ENCODE peak calls at places on chromosomes 12 and 14, in ten cellular contexts. One of them, this sample, is unnamed.

GRCh38 chr12:122063691-122064033 is 14.9 kb upstream of the MLXIP start:
- DNase-seq in osteoblast: no peak
- DNase-seq in T-helper 2 cell: no peak
- DNase-seq in WTC11: no peak
- DNase-seq in ACHN: no peak
- DNase-seq in memory B cell: no peak
- DNase-seq in AG20443: no peak
- DNase-seq in psoas muscle: no peak
- DNase-seq in PC-3: no peak
- DNase-seq in NCI-H1092 treated with DMSO at 0.1 percent for 48 hours: peak; percentile 22
- DNase-seq in this sample: no peak

GRCh38 chr14:85087201-85087600 is 442.7 kb upstream of the FLRT2 start:
- DNase-seq in memory B cell: no peak
- DNase-seq in osteoblast: no peak
- DNase-seq in ACHN: no peak
- DNase-seq in WTC11: no peak
- DNase-seq in T-helper 2 cell: no peak
- DNase-seq in PC-3: peak; percentile 41
- DNase-seq in psoas muscle: no peak
- DNase-seq in NCI-H1092 treated with DMSO at 0.1 percent for 48 hours: no peak
- DNase-seq in AG20443: peak; percentile 11
- DNase-seq in this sample: no peak

GRCh38 chr12:114841557-114842251 is 157.7 kb upstream of the TBX3 start:
- DNase-seq in memory B cell: no peak
- DNase-seq in WTC11: no peak
- DNase-seq in T-helper 2 cell: no peak
- DNase-seq in PC-3: peak; percentile 46
- DNase-seq in psoas muscle: no peak
- DNase-seq in AG20443: no peak
- DNase-seq in NCI-H1092 treated with DMSO at 0.1 percent for 48 hours: no peak
- DNase-seq in osteoblast: no peak
- DNase-seq in ACHN: no peak
- DNase-seq in this sample: no peak

GRCh38 chr12:20063116-20063515 is 305.2 kb upstream of the PDE3A start:
- DNase-seq in ACHN: no peak
- DNase-seq in WTC11: no peak
- DNase-seq in T-helper 2 cell: no peak
- DNase-seq in PC-3: no peak
- DNase-seq in osteoblast: peak; percentile 47
- DNase-seq in memory B cell: no peak
- DNase-seq in AG20443: no peak
- DNase-seq in NCI-H1092 treated with DMSO at 0.1 percent for 48 hours: no peak
- DNase-seq in psoas muscle: no peak
- DNase-seq in this sample: no peak

GRCh38 chr12:50201987-50202521 is 34.9 kb upstream of the CERS5 start:
- DNase-seq in osteoblast: peak; percentile 66
- DNase-seq in PC-3: peak; percentile 97
- DNase-seq in AG20443: peak; percentile 29
- DNase-seq in memory B cell: no peak
- DNase-seq in WTC11: no peak
- DNase-seq in ACHN: peak; percentile 50
- DNase-seq in T-helper 2 cell: no peak
- DNase-seq in NCI-H1092 treated with DMSO at 0.1 percent for 48 hours: no peak
- DNase-seq in psoas muscle: no peak
- DNase-seq in this sample: no peak

GRCh38 chr12:120234643-120235368 is 30.7 kb downstream of the PXN start:
- DNase-seq in osteoblast: peak; percentile 95
- DNase-seq in PC-3: peak; percentile 99
- DNase-seq in ACHN: peak; percentile 99
- DNase-seq in memory B cell: no peak
- DNase-seq in WTC11: peak; percentile 36
- DNase-seq in AG20443: peak; percentile 86
- DNase-seq in T-helper 2 cell: no peak
- DNase-seq in psoas muscle: peak; percentile 91
- DNase-seq in NCI-H1092 treated with DMSO at 0.1 percent for 48 hours: peak; percentile 50
- DNase-seq in this sample: no peak

GRCh38 chr14:80621701-80622100 is 319.8 kb downstream of the CEP128 start:
- DNase-seq in osteoblast: no peak
- DNase-seq in T-helper 2 cell: no peak
- DNase-seq in AG20443: peak; percentile 27
- DNase-seq in PC-3: peak; percentile 84
- DNase-seq in NCI-H1092 treated with DMSO at 0.1 percent for 48 hours: no peak
- DNase-seq in psoas muscle: no peak
- DNase-seq in WTC11: no peak
- DNase-seq in ACHN: no peak
- DNase-seq in memory B cell: no peak
- DNase-seq in this sample: no peak

GRCh38 chr12:68794653-68795253 is 13.2 kb upstream of the MDM2 start:
- DNase-seq in memory B cell: no peak
- DNase-seq in PC-3: peak; percentile 80
- DNase-seq in psoas muscle: no peak
- DNase-seq in T-helper 2 cell: no peak
- DNase-seq in WTC11: no peak
- DNase-seq in NCI-H1092 treated with DMSO at 0.1 percent for 48 hours: no peak
- DNase-seq in osteoblast: no peak
- DNase-seq in AG20443: no peak
- DNase-seq in ACHN: peak; percentile 24
- DNase-seq in this sample: no peak

GRCh38 chr14:20048202-20048601 is 11.6 kb upstream of the OR4L1 start:
- DNase-seq in memory B cell: no peak
- DNase-seq in psoas muscle: no peak
- DNase-seq in WTC11: no peak
- DNase-seq in T-helper 2 cell: no peak
- DNase-seq in ACHN: no peak
- DNase-seq in NCI-H1092 treated with DMSO at 0.1 percent for 48 hours: no peak
- DNase-seq in PC-3: no peak
- DNase-seq in AG20443: no peak
- DNase-seq in osteoblast: no peak
- DNase-seq in this sample: no peak

GRCh38 chr12:68286396-68286795 is 33.0 kb upstream of the IL22 start:
- DNase-seq in PC-3: no peak
- DNase-seq in osteoblast: no peak
- DNase-seq in NCI-H1092 treated with DMSO at 0.1 percent for 48 hours: no peak
- DNase-seq in memory B cell: no peak
- DNase-seq in WTC11: no peak
- DNase-seq in T-helper 2 cell: no peak
- DNase-seq in AG20443: no peak
- DNase-seq in ACHN: no peak
- DNase-seq in psoas muscle: no peak
- DNase-seq in this sample: no peak

GRCh38 chr14:24372701-24373416 is 4.9 kb downstream of the NFATC4 start:
- DNase-seq in NCI-H1092 treated with DMSO at 0.1 percent for 48 hours: no peak
- DNase-seq in T-helper 2 cell: no peak
- DNase-seq in memory B cell: no peak
- DNase-seq in ACHN: no peak
- DNase-seq in WTC11: no peak
- DNase-seq in PC-3: no peak
- DNase-seq in osteoblast: peak; percentile 87
- DNase-seq in AG20443: no peak
- DNase-seq in psoas muscle: peak; percentile 43
- DNase-seq in this sample: no peak

GRCh38 chr12:105995986-105996385 is 142.8 kb downstream of the NUAK1 start:
- DNase-seq in NCI-H1092 treated with DMSO at 0.1 percent for 48 hours: no peak
- DNase-seq in memory B cell: no peak
- DNase-seq in psoas muscle: no peak
- DNase-seq in AG20443: peak; percentile 31
- DNase-seq in osteoblast: no peak
- DNase-seq in WTC11: no peak
- DNase-seq in PC-3: no peak
- DNase-seq in T-helper 2 cell: no peak
- DNase-seq in ACHN: no peak
- DNase-seq in this sample: no peak

GRCh38 chr14:91374897-91375747 is 42.5 kb downstream of the CCDC88C start:
- DNase-seq in ACHN: no peak
- DNase-seq in T-helper 2 cell: peak; percentile 71
- DNase-seq in psoas muscle: no peak
- DNase-seq in memory B cell: no peak
- DNase-seq in osteoblast: no peak
- DNase-seq in NCI-H1092 treated with DMSO at 0.1 percent for 48 hours: peak; percentile 94
- DNase-seq in WTC11: no peak
- DNase-seq in AG20443: no peak
- DNase-seq in PC-3: no peak
- DNase-seq in this sample: no peak

GRCh38 chr12:100253437-100253836 is 13.4 kb downstream of the DEPDC4 start:
- DNase-seq in psoas muscle: no peak
- DNase-seq in ACHN: no peak
- DNase-seq in PC-3: no peak
- DNase-seq in memory B cell: no peak
- DNase-seq in NCI-H1092 treated with DMSO at 0.1 percent for 48 hours: no peak
- DNase-seq in T-helper 2 cell: no peak
- DNase-seq in AG20443: no peak
- DNase-seq in WTC11: no peak
- DNase-seq in osteoblast: no peak
- DNase-seq in this sample: no peak

GRCh38 chr12:114809132-114809531 is 125.2 kb upstream of the TBX3 start:
- DNase-seq in NCI-H1092 treated with DMSO at 0.1 percent for 48 hours: no peak
- DNase-seq in psoas muscle: no peak
- DNase-seq in WTC11: no peak
- DNase-seq in PC-3: no peak
- DNase-seq in AG20443: no peak
- DNase-seq in memory B cell: no peak
- DNase-seq in osteoblast: no peak
- DNase-seq in ACHN: no peak
- DNase-seq in T-helper 2 cell: no peak
- DNase-seq in this sample: no peak

GRCh38 chr12:112146123-112146522 is 20.8 kb downstream of the TRAFD1 start:
- DNase-seq in AG20443: no peak
- DNase-seq in PC-3: no peak
- DNase-seq in psoas muscle: no peak
- DNase-seq in NCI-H1092 treated with DMSO at 0.1 percent for 48 hours: no peak
- DNase-seq in memory B cell: no peak
- DNase-seq in ACHN: no peak
- DNase-seq in WTC11: no peak
- DNase-seq in osteoblast: no peak
- DNase-seq in T-helper 2 cell: no peak
- DNase-seq in this sample: no peak

GRCh38 chr12:101044512-101045074 is 165.4 kb downstream of the SLC5A8 start:
- DNase-seq in NCI-H1092 treated with DMSO at 0.1 percent for 48 hours: no peak
- DNase-seq in osteoblast: no peak
- DNase-seq in T-helper 2 cell: no peak
- DNase-seq in WTC11: no peak
- DNase-seq in ACHN: no peak
- DNase-seq in psoas muscle: no peak
- DNase-seq in PC-3: no peak
- DNase-seq in memory B cell: no peak
- DNase-seq in AG20443: no peak
- DNase-seq in this sample: no peak

GRCh38 chr14:98871796-98872195 is 400.2 kb downstream of the BCL11B start:
- DNase-seq in memory B cell: no peak
- DNase-seq in T-helper 2 cell: no peak
- DNase-seq in NCI-H1092 treated with DMSO at 0.1 percent for 48 hours: no peak
- DNase-seq in ACHN: no peak
- DNase-seq in osteoblast: no peak
- DNase-seq in WTC11: no peak
- DNase-seq in AG20443: no peak
- DNase-seq in PC-3: no peak
- DNase-seq in psoas muscle: no peak
- DNase-seq in this sample: no peak

GRCh38 chr12:49903700-49904423 is at the start of gene FAIM2:
- DNase-seq in NCI-H1092 treated with DMSO at 0.1 percent for 48 hours: peak; percentile 66
- DNase-seq in psoas muscle: peak; percentile 68
- DNase-seq in osteoblast: peak; percentile 97
- DNase-seq in PC-3: no peak
- DNase-seq in T-helper 2 cell: peak; percentile 59
- DNase-seq in AG20443: peak; percentile 86
- DNase-seq in memory B cell: no peak
- DNase-seq in ACHN: no peak
- DNase-seq in WTC11: peak; percentile 54
- DNase-seq in this sample: peak; percentile 21

GRCh38 chr12:26271024-26271423 is 75.7 kb downstream of the SSPN start:
- DNase-seq in psoas muscle: no peak
- DNase-seq in NCI-H1092 treated with DMSO at 0.1 percent for 48 hours: no peak
- DNase-seq in T-helper 2 cell: no peak
- DNase-seq in WTC11: no peak
- DNase-seq in memory B cell: no peak
- DNase-seq in AG20443: no peak
- DNase-seq in ACHN: no peak
- DNase-seq in PC-3: no peak
- DNase-seq in osteoblast: no peak
- DNase-seq in this sample: no peak

GRCh38 chr12:71472441-71472911 is 32.9 kb downstream of the LGR5 start:
- DNase-seq in osteoblast: no peak
- DNase-seq in WTC11: no peak
- DNase-seq in memory B cell: no peak
- DNase-seq in psoas muscle: no peak
- DNase-seq in NCI-H1092 treated with DMSO at 0.1 percent for 48 hours: no peak
- DNase-seq in PC-3: no peak
- DNase-seq in T-helper 2 cell: no peak
- DNase-seq in AG20443: peak; percentile 14
- DNase-seq in ACHN: no peak
- DNase-seq in this sample: no peak

GRCh38 chr12:105538880-105539279 is 208.4 kb downstream of the C12orf75 start:
- DNase-seq in psoas muscle: no peak
- DNase-seq in PC-3: no peak
- DNase-seq in ACHN: no peak
- DNase-seq in WTC11: no peak
- DNase-seq in osteoblast: no peak
- DNase-seq in NCI-H1092 treated with DMSO at 0.1 percent for 48 hours: no peak
- DNase-seq in AG20443: peak; percentile 78
- DNase-seq in memory B cell: no peak
- DNase-seq in T-helper 2 cell: no peak
- DNase-seq in this sample: no peak

GRCh38 chr14:47365248-47365647 is 310.2 kb downstream of the MDGA2 start:
- DNase-seq in T-helper 2 cell: no peak
- DNase-seq in NCI-H1092 treated with DMSO at 0.1 percent for 48 hours: no peak
- DNase-seq in psoas muscle: no peak
- DNase-seq in AG20443: no peak
- DNase-seq in memory B cell: no peak
- DNase-seq in WTC11: no peak
- DNase-seq in osteoblast: no peak
- DNase-seq in ACHN: no peak
- DNase-seq in PC-3: no peak
- DNase-seq in this sample: no peak

GRCh38 chr12:26938660-26939185 is 453 bp downstream of the FGFR1OP2 start:
- DNase-seq in ACHN: no peak
- DNase-seq in WTC11: no peak
- DNase-seq in psoas muscle: no peak
- DNase-seq in osteoblast: peak; percentile 44
- DNase-seq in AG20443: peak; percentile 44
- DNase-seq in NCI-H1092 treated with DMSO at 0.1 percent for 48 hours: no peak
- DNase-seq in PC-3: peak; percentile 37
- DNase-seq in T-helper 2 cell: peak; percentile 38
- DNase-seq in memory B cell: no peak
- DNase-seq in this sample: peak; percentile 5

GRCh38 chr12:33450480-33450879 is 10.9 kb upstream of the SYT10 start:
- DNase-seq in ACHN: no peak
- DNase-seq in memory B cell: no peak
- DNase-seq in NCI-H1092 treated with DMSO at 0.1 percent for 48 hours: no peak
- DNase-seq in osteoblast: no peak
- DNase-seq in T-helper 2 cell: no peak
- DNase-seq in WTC11: no peak
- DNase-seq in PC-3: no peak
- DNase-seq in psoas muscle: no peak
- DNase-seq in AG20443: no peak
- DNase-seq in this sample: no peak

GRCh38 chr12:42969357-42969756 is 379.8 kb upstream of the PRICKLE1 start:
- DNase-seq in WTC11: no peak
- DNase-seq in PC-3: no peak
- DNase-seq in ACHN: no peak
- DNase-seq in osteoblast: no peak
- DNase-seq in NCI-H1092 treated with DMSO at 0.1 percent for 48 hours: no peak
- DNase-seq in psoas muscle: no peak
- DNase-seq in AG20443: no peak
- DNase-seq in memory B cell: no peak
- DNase-seq in T-helper 2 cell: no peak
- DNase-seq in this sample: no peak

GRCh38 chr12:2575245-2575644 is 219.5 kb upstream of the FKBP4 start:
- DNase-seq in osteoblast: no peak
- DNase-seq in PC-3: no peak
- DNase-seq in memory B cell: no peak
- DNase-seq in T-helper 2 cell: no peak
- DNase-seq in WTC11: no peak
- DNase-seq in NCI-H1092 treated with DMSO at 0.1 percent for 48 hours: no peak
- DNase-seq in psoas muscle: no peak
- DNase-seq in ACHN: no peak
- DNase-seq in AG20443: no peak
- DNase-seq in this sample: no peak

GRCh38 chr12:111168009-111168786 is 200.7 kb downstream of the PHETA1 start:
- DNase-seq in osteoblast: no peak
- DNase-seq in NCI-H1092 treated with DMSO at 0.1 percent for 48 hours: no peak
- DNase-seq in T-helper 2 cell: no peak
- DNase-seq in PC-3: no peak
- DNase-seq in memory B cell: no peak
- DNase-seq in psoas muscle: no peak
- DNase-seq in ACHN: no peak
- DNase-seq in AG20443: no peak
- DNase-seq in WTC11: no peak
- DNase-seq in this sample: no peak

This sample was measured in naive thymus-derived CD8-positive, alpha-beta T cell.